ENCODE peak calls at places on chromosomes 16 and 17, in nine cellular contexts. One of them, this sample, is unnamed.

GRCh38 chr17:65529040-65529633 is 32.3 kb downstream of the AXIN2 start:
- DNase-seq in thoracic aorta: no peak
- DNase-seq in effector CD4-positive, alpha-beta T cell: no peak
- DNase-seq in stimulated activated CD8-positive, alpha-beta memory T cell treated with anti-CD3 and anti-CD28 coated beads, Interleukin-15, amount 100 ng/mL, for 24 hours: no peak
- DNase-seq in RCC 7860: no peak
- DNase-seq in cardiac fibroblast: no peak
- DNase-seq in H9: no peak
- DNase-seq in A549: no peak
- DNase-seq in hippocampal formation: no peak
- DNase-seq in this sample: no peak

GRCh38 chr17:81044764-81045589 is 10.0 kb downstream of the BAIAP2 start:
- DNase-seq in RCC 7860: peak
- DNase-seq in hippocampal formation: peak
- DNase-seq in effector CD4-positive, alpha-beta T cell: no peak
- DNase-seq in stimulated activated CD8-positive, alpha-beta memory T cell treated with anti-CD3 and anti-CD28 coated beads, Interleukin-15, amount 100 ng/mL, for 24 hours: no peak
- DNase-seq in A549: peak
- DNase-seq in H9: no peak
- DNase-seq in thoracic aorta: no peak
- DNase-seq in cardiac fibroblast: peak
- DNase-seq in this sample: no peak

GRCh38 chr17:2786176-2786881 is 9.9 kb upstream of the RAP1GAP2 start:
- DNase-seq in H9: peak
- DNase-seq in RCC 7860: peak
- DNase-seq in A549: peak
- DNase-seq in stimulated activated CD8-positive, alpha-beta memory T cell treated with anti-CD3 and anti-CD28 coated beads, Interleukin-15, amount 100 ng/mL, for 24 hours: peak
- DNase-seq in hippocampal formation: peak
- DNase-seq in effector CD4-positive, alpha-beta T cell: peak
- DNase-seq in cardiac fibroblast: peak
- DNase-seq in thoracic aorta: no peak
- DNase-seq in this sample: peak

GRCh38 chr17:77794846-77795245 is 163.7 kb upstream of the TNRC6C start:
- DNase-seq in thoracic aorta: no peak
- DNase-seq in A549: no peak
- DNase-seq in RCC 7860: no peak
- DNase-seq in cardiac fibroblast: no peak
- DNase-seq in stimulated activated CD8-positive, alpha-beta memory T cell treated with anti-CD3 and anti-CD28 coated beads, Interleukin-15, amount 100 ng/mL, for 24 hours: no peak
- DNase-seq in effector CD4-positive, alpha-beta T cell: no peak
- DNase-seq in hippocampal formation: no peak
- DNase-seq in H9: no peak
- DNase-seq in this sample: no peak

GRCh38 chr16:15866451-15866850 is 9.6 kb upstream of the MYH11 start:
- DNase-seq in effector CD4-positive, alpha-beta T cell: no peak
- DNase-seq in cardiac fibroblast: no peak
- DNase-seq in thoracic aorta: no peak
- DNase-seq in A549: no peak
- DNase-seq in hippocampal formation: no peak
- DNase-seq in stimulated activated CD8-positive, alpha-beta memory T cell treated with anti-CD3 and anti-CD28 coated beads, Interleukin-15, amount 100 ng/mL, for 24 hours: no peak
- DNase-seq in RCC 7860: no peak
- DNase-seq in H9: no peak
- DNase-seq in this sample: no peak

GRCh38 chr17:36495076-36495578 is 8.6 kb downstream of the ZNHIT3 start:
- DNase-seq in stimulated activated CD8-positive, alpha-beta memory T cell treated with anti-CD3 and anti-CD28 coated beads, Interleukin-15, amount 100 ng/mL, for 24 hours: no peak
- DNase-seq in hippocampal formation: no peak
- DNase-seq in H9: no peak
- DNase-seq in RCC 7860: no peak
- DNase-seq in effector CD4-positive, alpha-beta T cell: no peak
- DNase-seq in thoracic aorta: no peak
- DNase-seq in A549: no peak
- DNase-seq in cardiac fibroblast: no peak
- DNase-seq in this sample: no peak

GRCh38 chr17:45640141-45640850 is 143.8 kb upstream of the CRHR1 start:
- DNase-seq in thoracic aorta: peak
- DNase-seq in cardiac fibroblast: peak
- DNase-seq in effector CD4-positive, alpha-beta T cell: peak
- DNase-seq in RCC 7860: peak
- DNase-seq in stimulated activated CD8-positive, alpha-beta memory T cell treated with anti-CD3 and anti-CD28 coated beads, Interleukin-15, amount 100 ng/mL, for 24 hours: peak
- DNase-seq in hippocampal formation: no peak
- DNase-seq in H9: peak
- DNase-seq in A549: peak
- DNase-seq in this sample: no peak

GRCh38 chr16:68069511-68070248 is 15.5 kb upstream of the NFATC3 start:
- DNase-seq in stimulated activated CD8-positive, alpha-beta memory T cell treated with anti-CD3 and anti-CD28 coated beads, Interleukin-15, amount 100 ng/mL, for 24 hours: no peak
- DNase-seq in cardiac fibroblast: no peak
- DNase-seq in effector CD4-positive, alpha-beta T cell: peak
- DNase-seq in hippocampal formation: no peak
- DNase-seq in H9: no peak
- DNase-seq in thoracic aorta: no peak
- DNase-seq in A549: no peak
- DNase-seq in RCC 7860: no peak
- DNase-seq in this sample: no peak

GRCh38 chr16:57807968-57808528 is 5.8 kb upstream of the KIFC3 start:
- DNase-seq in thoracic aorta: no peak
- DNase-seq in stimulated activated CD8-positive, alpha-beta memory T cell treated with anti-CD3 and anti-CD28 coated beads, Interleukin-15, amount 100 ng/mL, for 24 hours: peak
- DNase-seq in cardiac fibroblast: peak
- DNase-seq in RCC 7860: peak
- DNase-seq in effector CD4-positive, alpha-beta T cell: peak
- DNase-seq in A549: peak
- DNase-seq in hippocampal formation: peak
- DNase-seq in H9: peak
- DNase-seq in this sample: peak

This sample was measured in NCI-H2227 treated with DMSO at 0.1 percent for 48 hours.